ENCODE peak calls at places on chromosomes 5 and 9, in nine cellular contexts. E is uterus, T is stomach, S is lower leg skin, J is tibial nerve, U is A549, N is gastrocnemius medialis, R is ovary, C is HepG2. P is an unnamed sample.

GRCh38 chr5:163269624-163270023 is 167.8 kb upstream of the CCNG1 start:
- DNase-seq in E (no peak), T (no peak), S (no peak), J (no peak), U (peak), N (no peak), R (no peak), C (no peak), P (no peak)

GRCh38 chr5:36607114-36607561 is 732 bp downstream of the SLC1A3 start:
- DNase-seq in E (no peak), T (no peak), S (no peak), J (no peak), U (peak), N (peak), R (no peak), C (no peak), P (no peak)

GRCh38 chr5:102554728-102555127 is 55.9 kb upstream of the SLCO6A1 start:
- DNase-seq in E (no peak), T (no peak), S (no peak), J (no peak), U (no peak), N (no peak), R (no peak), C (peak), P (no peak)

GRCh38 chr5:131947445-131947844 is 2.0 kb upstream of the MEIKIN start:
- DNase-seq in E (no peak), T (no peak), S (no peak), J (no peak), U (no peak), N (no peak), R (no peak), C (no peak), P (no peak)

GRCh38 chr5:127351418-127351817 is 60.8 kb downstream of the MEGF10 start:
- DNase-seq in E (no peak), T (no peak), S (no peak), J (no peak), U (no peak), N (no peak), R (no peak), C (no peak), P (no peak)

GRCh38 chr9:8366161-8366926 is 566.8 kb upstream of the DMAC1 start:
- DNase-seq in E (no peak), T (no peak), S (no peak), J (no peak), U (peak), N (no peak), R (no peak), C (no peak), P (no peak)

GRCh38 chr5:159084053-159084452 is 15.7 kb downstream of the EBF1 start:
- DNase-seq in E (no peak), T (no peak), S (no peak), J (no peak), U (no peak), N (no peak), R (no peak), C (no peak), P (no peak)

GRCh38 chr5:96014395-96014794 is 52.7 kb upstream of the ELL2 start:
- DNase-seq in E (no peak), T (no peak), S (no peak), J (no peak), U (no peak), N (no peak), R (no peak), C (no peak), P (no peak)

GRCh38 chr5:82274343-82275266 is 3.5 kb downstream of the RPS23 start:
- DNase-seq in E (no peak), T (no peak), S (no peak), J (no peak), U (peak), N (no peak), R (peak), C (no peak), P (no peak)

GRCh38 chr9:12748016-12748415 is 26.8 kb upstream of the LURAP1L start:
- DNase-seq in E (no peak), T (no peak), S (no peak), J (no peak), U (no peak), N (no peak), R (no peak), C (no peak), P (no peak)

GRCh38 chr5:137199966-137200365 is 299.2 kb downstream of the SPOCK1 start:
- DNase-seq in E (no peak), T (no peak), S (no peak), J (no peak), U (peak), N (no peak), R (no peak), C (no peak), P (no peak)

GRCh38 chr5:144421411-144421810 is 250.7 kb downstream of the KCTD16 start:
- DNase-seq in E (no peak), T (no peak), S (no peak), J (no peak), U (no peak), N (no peak), R (no peak), C (no peak), P (no peak)

GRCh38 chr5:12488161-12488560 is 583.9 kb upstream of the CTNND2 start:
- DNase-seq in E (no peak), T (no peak), S (no peak), J (no peak), U (no peak), N (no peak), R (no peak), C (no peak), P (no peak)

GRCh38 chr5:10903786-10904560 is 142.9 kb upstream of the DAP start:
- DNase-seq in E (no peak), T (no peak), S (no peak), J (no peak), U (no peak), N (no peak), R (no peak), C (no peak), P (no peak)

GRCh38 chr5:53319306-53319705 is 161.1 kb upstream of the FST start:
- DNase-seq in E (no peak), T (no peak), S (peak), J (no peak), U (no peak), N (no peak), R (no peak), C (no peak), P (no peak)

GRCh38 chr9:124399999-124400940 is 15.0 kb downstream of the PSMB7 start:
- DNase-seq in E (no peak), T (no peak), S (no peak), J (no peak), U (no peak), N (no peak), R (no peak), C (no peak), P (no peak)

GRCh38 chr9:72579190-72579589 is 57.8 kb downstream of the TMC1 start:
- DNase-seq in E (peak), T (peak), S (peak), J (no peak), U (peak), N (peak), R (peak), C (no peak), P (peak)

GRCh38 chr5:143251175-143251574 is 152.3 kb downstream of the NR3C1 start:
- DNase-seq in E (no peak), T (no peak), S (no peak), J (no peak), U (no peak), N (no peak), R (no peak), C (no peak), P (no peak)

GRCh38 chr5:166865206-166865605 is 1426.2 kb upstream of the WWC1 start:
- DNase-seq in E (no peak), T (no peak), S (no peak), J (no peak), U (no peak), N (no peak), R (no peak), C (no peak), P (no peak)

GRCh38 chr5:171424726-171425125 is 5.3 kb downstream of the FGF18 start:
- DNase-seq in E (no peak), T (peak), S (no peak), J (no peak), U (no peak), N (no peak), R (peak), C (no peak), P (no peak)

GRCh38 chr5:13640270-13640669 is 304.2 kb downstream of the DNAH5 start:
- DNase-seq in E (no peak), T (no peak), S (no peak), J (no peak), U (peak), N (no peak), R (no peak), C (no peak), P (no peak)

GRCh38 chr9:124038239-124038638 is 26.7 kb downstream of the LHX2 start:
- DNase-seq in E (no peak), T (no peak), S (no peak), J (no peak), U (no peak), N (no peak), R (no peak), C (no peak), P (no peak)

GRCh38 chr5:153998010-153998409 is 40.7 kb downstream of the FAM114A2 start:
- DNase-seq in E (no peak), T (no peak), S (no peak), J (no peak), U (no peak), N (no peak), R (no peak), C (no peak), P (no peak)

GRCh38 chr9:133976888-133977287 is 15.2 kb downstream of the VAV2 start:
- DNase-seq in E (no peak), T (no peak), S (no peak), J (no peak), U (no peak), N (no peak), R (no peak), C (no peak), P (no peak)

GRCh38 chr9:121220996-121221671 is 19.5 kb upstream of the RAB14 start:
- DNase-seq in E (no peak), T (no peak), S (no peak), J (no peak), U (no peak), N (no peak), R (no peak), C (no peak), P (no peak)

GRCh38 chr5:58582004-58582403 is 871 bp upstream of the RAB3C start:
- DNase-seq in E (no peak), T (no peak), S (no peak), J (no peak), U (no peak), N (no peak), R (no peak), C (no peak), P (no peak)

GRCh38 chr5:175922192-175922885 is 45.8 kb downstream of the THOC3 start:
- DNase-seq in E (no peak), T (no peak), S (no peak), J (no peak), U (peak), N (no peak), R (no peak), C (peak), P (peak)

GRCh38 chr5:82004511-82004910 is 32.7 kb downstream of the ATG10 start:
- DNase-seq in E (no peak), T (no peak), S (no peak), J (no peak), U (peak), N (no peak), R (no peak), C (no peak), P (peak)

GRCh38 chr5:131460867-131461572 is 174.0 kb downstream of the RAPGEF6 start:
- DNase-seq in E (no peak), T (no peak), S (no peak), J (no peak), U (no peak), N (no peak), R (no peak), C (no peak), P (no peak)

GRCh38 chr5:8478308-8478707 is 609.4 kb downstream of the MTRR start:
- DNase-seq in E (no peak), T (no peak), S (no peak), J (no peak), U (no peak), N (no peak), R (no peak), C (no peak), P (no peak)

GRCh38 chr5:98929982-98930355 is 1.2 kb upstream of the CHD1 start:
- DNase-seq in E (no peak), T (no peak), S (no peak), J (no peak), U (peak), N (no peak), R (peak), C (no peak), P (no peak)

GRCh38 chr5:159412284-159413046 is 82.2 kb upstream of the IL12B start:
- DNase-seq in E (no peak), T (peak), S (peak), J (no peak), U (no peak), N (peak), R (no peak), C (no peak), P (no peak)

GRCh38 chr9:76342862-76343261 is 51.4 kb downstream of the RFK start:
- DNase-seq in E (no peak), T (no peak), S (no peak), J (no peak), U (no peak), N (no peak), R (no peak), C (no peak), P (no peak)

GRCh38 chr5:132260714-132261615 is 3.5 kb downstream of the PDLIM4 start:
- DNase-seq in E (peak), T (peak), S (no peak), J (peak), U (no peak), N (no peak), R (peak), C (no peak), P (no peak)

GRCh38 chr9:75626860-75627259 is 263.6 kb upstream of the PCSK5 start:
- DNase-seq in E (no peak), T (no peak), S (no peak), J (no peak), U (no peak), N (no peak), R (no peak), C (no peak), P (no peak)

GRCh38 chr9:75993434-75993833 is 103.0 kb downstream of the PCSK5 start:
- DNase-seq in E (no peak), T (no peak), S (no peak), J (no peak), U (peak), N (no peak), R (no peak), C (peak), P (no peak)

GRCh38 chr5:123220616-123221146 is 131.6 kb downstream of the PRDM6 start:
- DNase-seq in E (no peak), T (no peak), S (no peak), J (no peak), U (no peak), N (no peak), R (no peak), C (no peak), P (no peak)

GRCh38 chr5:15807861-15808260 is 307.9 kb downstream of the FBXL7 start:
- DNase-seq in E (peak), T (no peak), S (peak), J (no peak), U (no peak), N (peak), R (no peak), C (no peak), P (peak)

GRCh38 chr9:83384214-83384613 is 154.0 kb downstream of the FRMD3 start:
- DNase-seq in E (no peak), T (no peak), S (no peak), J (no peak), U (no peak), N (no peak), R (no peak), C (no peak), P (no peak)

GRCh38 chr9:136364369-136364748 is 815 bp upstream of the DNLZ start:
- DNase-seq in E (no peak), T (no peak), S (no peak), J (no peak), U (no peak), N (no peak), R (no peak), C (no peak), P (no peak)

GRCh38 chr9:136364942-136365774 is 1.6 kb upstream of the DNLZ start:
- DNase-seq in E (no peak), T (no peak), S (no peak), J (no peak), U (no peak), N (no peak), R (no peak), C (no peak), P (no peak)

GRCh38 chr9:136362450-136362784 is 1.1 kb downstream of the DNLZ start:
- DNase-seq in E (no peak), T (no peak), S (no peak), J (no peak), U (no peak), N (no peak), R (no peak), C (no peak), P (no peak)

GRCh38 chr9:136363106-136363605 is 388 bp downstream of the DNLZ start:
- DNase-seq in E (peak), T (peak), S (peak), J (peak), U (peak), N (peak), R (peak), C (peak), P (peak)

GRCh38 chr9:136363606-136364368 is at the start of gene DNLZ:
- DNase-seq in E (peak), T (peak), S (peak), J (peak), U (peak), N (peak), R (peak), C (peak), P (peak)
- TF ChIP-seq POLR2A in E (no peak), T (no peak), S (no peak), J (peak), U (peak), N (peak), R (peak), C (peak), P (peak)

GRCh38 chr9:115593587-115594091 is 475.7 kb upstream of the TNC start:
- DNase-seq in E (no peak), T (no peak), S (no peak), J (no peak), U (peak), N (no peak), R (no peak), C (peak), P (no peak)

GRCh38 chr9:115596743-115597080 is 478.8 kb upstream of the TNC start:
- DNase-seq in E (no peak), T (no peak), S (no peak), J (no peak), U (no peak), N (no peak), R (no peak), C (no peak), P (no peak)

GRCh38 chr9:115597330-115597729 is 479.4 kb upstream of the TNC start:
- DNase-seq in E (no peak), T (no peak), S (no peak), J (no peak), U (no peak), N (no peak), R (no peak), C (no peak), P (no peak)

GRCh38 chr9:115594551-115594950 is 476.6 kb upstream of the TNC start:
- DNase-seq in E (no peak), T (no peak), S (no peak), J (no peak), U (no peak), N (no peak), R (no peak), C (no peak), P (no peak)

GRCh38 chr9:115595951-115596742 is 478.2 kb upstream of the TNC start:
- DNase-seq in E (no peak), T (no peak), S (no peak), J (no peak), U (peak), N (no peak), R (no peak), C (no peak), P (peak)
- TF ChIP-seq POLR2A in E (no peak), T (no peak), S (no peak), J (no peak), U (no peak), N (no peak), R (no peak), C (no peak), P (no peak)

DNA sequence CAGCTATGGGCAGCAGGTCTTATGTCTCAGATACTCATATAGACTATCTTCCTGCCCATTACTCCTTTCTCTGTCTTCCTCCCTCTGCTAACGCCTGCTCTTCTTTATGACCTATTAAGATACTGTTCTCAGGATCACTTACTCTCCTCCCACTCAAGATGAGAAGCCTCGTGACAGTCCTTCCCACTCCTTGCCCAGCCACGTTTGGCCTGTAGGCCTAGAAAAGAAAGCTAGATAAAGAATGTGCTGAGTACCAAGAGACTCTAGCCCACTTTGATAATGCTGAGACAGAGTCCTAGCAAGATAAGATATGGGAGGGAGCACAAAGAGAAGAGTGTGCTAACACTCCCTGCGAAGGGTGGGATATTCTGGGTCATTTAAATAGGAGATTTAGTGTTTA is 6.8 kb upstream of the DENND4C start:
- DNase-seq in E (peak), T (no peak), S (no peak), J (no peak), U (no peak), N (no peak), R (no peak), C (no peak), P (no peak)
- TF ChIP-seq POLR2A in E (no peak), T (no peak), S (no peak), J (no peak), U (no peak), N (no peak), R (no peak), C (no peak), P (no peak)

GRCh38 chr9:96619109-96619435 is 571 bp downstream of the CDC14B start:
- DNase-seq in E (peak), T (no peak), S (no peak), J (no peak), U (no peak), N (no peak), R (peak), C (no peak), P (no peak)

GRCh38 chr9:96617439-96618185 is 2.0 kb downstream of the CDC14B start:
- DNase-seq in E (no peak), T (no peak), S (no peak), J (no peak), U (no peak), N (no peak), R (no peak), C (no peak), P (no peak)

GRCh38 chr9:96616817-96617438 is 2.7 kb downstream of the CDC14B start:
- DNase-seq in E (no peak), T (no peak), S (no peak), J (no peak), U (no peak), N (no peak), R (no peak), C (no peak), P (no peak)

GRCh38 chr9:96619491-96620154 is at the start of gene CDC14B:
- DNase-seq in E (peak), T (peak), S (peak), J (peak), U (peak), N (peak), R (peak), C (peak), P (peak)

DNA sequence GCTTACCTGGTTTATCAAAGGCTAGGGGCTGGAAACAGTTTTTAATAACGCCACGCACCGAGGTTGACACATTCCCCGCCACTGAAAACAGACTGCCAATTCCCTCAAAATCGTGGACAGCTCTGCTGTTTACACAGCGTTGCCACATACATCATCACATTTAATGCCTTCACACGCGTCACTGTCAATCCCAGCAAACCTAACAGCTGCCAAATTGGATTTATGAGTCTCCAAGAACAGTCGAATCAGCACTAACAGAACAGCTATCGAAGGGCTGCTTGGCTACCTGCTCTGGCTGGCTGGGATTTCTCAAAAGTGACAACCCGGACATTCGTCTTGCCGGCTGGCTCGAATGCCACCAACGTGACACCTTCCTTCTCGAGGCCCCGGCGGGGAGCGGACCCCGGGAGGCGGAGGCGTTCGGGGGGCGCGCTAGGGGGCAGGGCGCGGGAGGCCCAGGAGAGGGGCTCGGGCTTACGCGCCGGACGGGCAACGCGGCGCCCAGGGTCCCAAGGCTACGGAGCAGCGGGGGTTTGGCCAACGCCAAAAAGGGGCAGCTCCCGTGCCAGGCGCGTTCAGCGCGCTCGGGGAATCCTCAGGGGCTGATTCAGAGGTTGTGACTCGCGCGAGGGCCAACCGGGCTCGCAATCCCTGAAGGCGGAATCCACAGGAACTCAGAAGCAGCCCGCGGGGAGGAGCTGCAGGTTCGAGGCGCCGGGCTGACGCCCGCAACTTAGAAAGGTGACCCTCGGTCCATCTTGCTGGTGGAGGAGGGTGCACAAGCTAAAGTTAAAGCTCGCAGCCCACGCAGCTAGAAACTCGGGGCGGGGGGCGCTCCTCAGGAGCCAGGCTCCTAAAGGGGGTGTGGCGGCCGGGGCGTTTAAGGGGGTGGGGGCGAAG is 1.2 kb downstream of the CDC14B start:
- DNase-seq in E (peak), T (peak), S (peak), J (no peak), U (peak), N (peak), R (peak), C (peak), P (peak)
- TF ChIP-seq POLR2A in E (no peak), T (no peak), S (no peak), J (no peak), U (no peak), N (peak), R (no peak), C (no peak), P (no peak)

GRCh38 chr9:111661802-111662491 is 542 bp downstream of the GNG10 start:
- DNase-seq in E (peak), T (peak), S (no peak), J (no peak), U (peak), N (peak), R (no peak), C (no peak), P (peak)
- TF ChIP-seq POLR2A in E (no peak), T (no peak), S (no peak), J (no peak), U (no peak), N (no peak), R (no peak), C (no peak), P (no peak)

P was measured in H54.